ENCODE peak calls at places on chromosome 18, in eight cellular contexts. F, A, H, V, T, N, X and G are unnamed samples.

GRCh38 chr18:6820314-6820713 is 90.8 kb downstream of the ARHGAP28 start:
- DNase-seq in F (no peak), A (no peak), H (no peak), V (no peak), T (no peak), N (no peak), X (no peak), G (no peak)

GRCh38 chr18:24628360-24628759 is 167.9 kb downstream of the HRH4 start:
- DNase-seq in F (no peak), A (no peak), H (peak), V (no peak), T (no peak), N (no peak), X (no peak), G (no peak)

GRCh38 chr18:48208432-48208948 is 200.7 kb downstream of the ZBTB7C start:
- DNase-seq in F (no peak), A (no peak), H (no peak), V (no peak), T (no peak), N (no peak), X (no peak), G (no peak)

GRCh38 chr18:12001400-12001799 is 20.1 kb downstream of the IMPA2 start:
- DNase-seq in F (no peak), A (no peak), H (no peak), V (no peak), T (no peak), N (peak), X (no peak), G (no peak)

GRCh38 chr18:68456985-68457384 is 257.9 kb downstream of the TMX3 start:
- DNase-seq in F (no peak), A (no peak), H (no peak), V (no peak), T (no peak), N (no peak), X (no peak), G (no peak)

GRCh38 chr18:3794537-3795348 is 344.8 kb downstream of the TGIF1 start:
- DNase-seq in F (no peak), A (peak), H (peak), V (peak), T (no peak), N (peak), X (peak), G (peak)

GRCh38 chr18:46587568-46587967 is 69.5 kb downstream of the LOXHD1 start:
- DNase-seq in F (no peak), A (no peak), H (no peak), V (no peak), T (no peak), N (no peak), X (no peak), G (no peak)

GRCh38 chr18:31205273-31205672 is 42.6 kb upstream of the DSC1 start:
- DNase-seq in F (no peak), A (no peak), H (no peak), V (no peak), T (no peak), N (no peak), X (no peak), G (no peak)

GRCh38 chr18:57113783-57114465 is 33.0 kb upstream of the BOD1L2 start:
- DNase-seq in F (no peak), A (no peak), H (no peak), V (no peak), T (no peak), N (no peak), X (no peak), G (no peak)

GRCh38 chr18:75456277-75456676 is 28.8 kb upstream of the SMIM21 start:
- DNase-seq in F (no peak), A (no peak), H (no peak), V (no peak), T (no peak), N (no peak), X (no peak), G (no peak)

GRCh38 chr18:63762518-63762917 is 12.7 kb upstream of the SERPINB7 start:
- DNase-seq in F (no peak), A (no peak), H (peak), V (peak), T (peak), N (no peak), X (peak), G (peak)

GRCh38 chr18:53458944-53459580 is 765.4 kb downstream of the MBD2 start:
- DNase-seq in F (no peak), A (no peak), H (no peak), V (no peak), T (no peak), N (no peak), X (no peak), G (no peak)

GRCh38 chr18:3758531-3758930 is 308.6 kb downstream of the TGIF1 start:
- DNase-seq in F (no peak), A (peak), H (peak), V (peak), T (no peak), N (no peak), X (peak), G (peak)

GRCh38 chr18:75694292-75694691 is 266.8 kb upstream of the SMIM21 start:
- DNase-seq in F (no peak), A (no peak), H (no peak), V (no peak), T (no peak), N (peak), X (no peak), G (no peak)

GRCh38 chr18:10228380-10228779 is 226.1 kb upstream of the APCDD1 start:
- DNase-seq in F (no peak), A (no peak), H (no peak), V (no peak), T (no peak), N (no peak), X (no peak), G (no peak)

GRCh38 chr18:12679183-12679786 is 21.4 kb upstream of the SPIRE1 start:
- DNase-seq in F (no peak), A (no peak), H (peak), V (peak), T (no peak), N (peak), X (peak), G (no peak)

GRCh38 chr18:74219056-74219455 is 70.7 kb downstream of the TIMM21 start:
- DNase-seq in F (no peak), A (no peak), H (no peak), V (no peak), T (no peak), N (no peak), X (no peak), G (no peak)

GRCh38 chr18:68394705-68395104 is 320.2 kb downstream of the TMX3 start:
- DNase-seq in F (no peak), A (peak), H (peak), V (no peak), T (no peak), N (no peak), X (peak), G (no peak)

GRCh38 chr18:65754121-65754520 is 3.3 kb downstream of the CDH7 start:
- DNase-seq in F (no peak), A (no peak), H (no peak), V (no peak), T (no peak), N (no peak), X (no peak), G (peak)

GRCh38 chr18:21316296-21316695 is 74.3 kb downstream of the GREB1L start:
- DNase-seq in F (no peak), A (no peak), H (no peak), V (no peak), T (no peak), N (no peak), X (no peak), G (no peak)